ENCODE peak calls at places on chromosomes 7 and 10, in eight cellular contexts. M, C, Q, D, W, R, N and P are unnamed samples.

GRCh38 chr7:157339777-157340677 is 3.2 kb downstream of the DNAJB6 start:
- DNase-seq in M (peak; percentile 72), C (peak; percentile 67), Q (peak; percentile 30), D (peak; percentile 62), W (peak; percentile 60), R (no peak), N (peak; percentile 81), P (peak; percentile 77)

GRCh38 chr7:2040893-2041270 is 191.9 kb downstream of the MAD1L1 start:
- DNase-seq in M (no peak), C (peak; percentile 15), Q (no peak), D (no peak), W (no peak), R (peak; percentile 54), N (no peak), P (peak; percentile 39)

GRCh38 chr10:97633921-97634320 is 621 bp upstream of the MORN4 start:
- DNase-seq in M (no peak), C (no peak), Q (no peak), D (no peak), W (no peak), R (no peak), N (peak; percentile 15), P (no peak)

GRCh38 chr7:7565746-7566650 is 686 bp upstream of the MIOS start:
- DNase-seq in M (no peak), C (peak; percentile 55), Q (peak; percentile 68), D (peak; percentile 42), W (no peak), R (peak; percentile 71), N (no peak), P (no peak)

GRCh38 chr10:100020161-100020882 is 10.6 kb upstream of the DNMBP start:
- DNase-seq in M (no peak), C (no peak), Q (no peak), D (no peak), W (no peak), R (no peak), N (no peak), P (no peak)

GRCh38 chr10:43056568-43057011 is 20.3 kb upstream of the RET start:
- DNase-seq in M (no peak), C (peak; percentile 23), Q (no peak), D (no peak), W (no peak), R (peak; percentile 48), N (no peak), P (peak; percentile 34)

GRCh38 chr7:30743371-30744074 is 8.4 kb upstream of the INMT start:
- DNase-seq in M (peak; percentile 18), C (no peak), Q (no peak), D (no peak), W (peak; percentile 50), R (no peak), N (peak; percentile 77), P (no peak)

GRCh38 chr10:14146005-14146404 is 184.7 kb downstream of the FRMD4A start:
- DNase-seq in M (peak; percentile 26), C (no peak), Q (no peak), D (no peak), W (no peak), R (no peak), N (peak; percentile 56), P (no peak)

GRCh38 chr7:129163875-129164544 is 19.5 kb downstream of the TSPAN33 start:
- DNase-seq in M (peak; percentile 41), C (no peak), Q (no peak), D (no peak), W (no peak), R (no peak), N (peak; percentile 80), P (no peak)

GRCh38 chr10:22583683-22584082 is 130.7 kb downstream of the PIP4K2A start:
- DNase-seq in M (no peak), C (no peak), Q (no peak), D (no peak), W (no peak), R (no peak), N (no peak), P (no peak)

GRCh38 chr7:95863-96260 is 96.5 kb upstream of the FAM20C start:
- DNase-seq in M (no peak), C (no peak), Q (no peak), D (no peak), W (no peak), R (no peak), N (no peak), P (no peak)

GRCh38 chr7:103592844-103593243 is 146.8 kb upstream of the SLC26A5 start:
- DNase-seq in M (no peak), C (no peak), Q (no peak), D (no peak), W (no peak), R (no peak), N (no peak), P (no peak)

GRCh38 chr10:29976134-29976533 is 83.3 kb downstream of the JCAD start:
- DNase-seq in M (no peak), C (no peak), Q (no peak), D (no peak), W (no peak), R (no peak), N (no peak), P (no peak)

DNA sequence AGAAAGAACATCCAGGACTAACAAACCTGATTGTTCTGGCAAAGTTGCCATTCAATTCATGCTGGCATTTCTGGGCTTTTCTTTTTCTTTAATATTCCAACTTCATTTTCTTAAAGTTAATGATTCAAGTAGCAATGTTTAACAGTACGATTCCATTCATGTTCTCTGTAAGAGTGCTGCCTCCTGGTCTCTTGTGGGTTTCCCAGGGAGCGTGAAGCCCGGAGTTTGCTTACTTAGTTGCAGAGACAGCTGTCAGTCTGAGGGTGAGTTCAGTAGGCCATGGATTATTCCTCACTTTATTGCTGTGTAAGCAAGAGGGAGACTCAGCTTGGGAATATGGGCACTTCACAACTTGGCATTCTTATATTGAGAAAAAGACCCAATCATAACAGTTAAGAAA is 142.2 kb downstream of the TWIST1 start:
- DNase-seq in M (no peak), C (no peak), Q (no peak), D (no peak), W (no peak), R (no peak), N (no peak), P (no peak)
- H3K27ac ChIP-seq in M (no peak overlapping the region), C (no peak overlapping the region), Q (no peak overlapping the region), D (no peak overlapping the region), W (no peak overlapping the region), R (no peak overlapping the region), N (no peak overlapping the region), P (no peak overlapping the region)

GRCh38 chr7:82183633-82184032 is 259.9 kb downstream of the CACNA2D1 start:
- DNase-seq in M (peak; percentile 79), C (no peak), Q (no peak), D (no peak), W (no peak), R (no peak), N (peak; percentile 73), P (no peak)
- H3K27ac ChIP-seq in M (peak overlapping the region; percentile 27), C (no peak overlapping the region), Q (no peak overlapping the region), D (no peak overlapping the region), W (no peak overlapping the region), R (no peak overlapping the region), N (no peak overlapping the region), P (no peak overlapping the region)

GRCh38 chr10:110137142-110137545 is 70.3 kb upstream of the MXI1 start:
- DNase-seq in M (peak; percentile 67), C (no peak), Q (no peak), D (no peak), W (no peak), R (no peak), N (peak; percentile 88), P (no peak)
- H3K27ac ChIP-seq in M (no peak overlapping the region), C (peak overlapping the region; percentile 7), Q (no peak overlapping the region), D (no peak overlapping the region), W (peak overlapping the region; percentile 61), R (no peak overlapping the region), N (no peak overlapping the region), P (peak overlapping the region; percentile 52)

DNA sequence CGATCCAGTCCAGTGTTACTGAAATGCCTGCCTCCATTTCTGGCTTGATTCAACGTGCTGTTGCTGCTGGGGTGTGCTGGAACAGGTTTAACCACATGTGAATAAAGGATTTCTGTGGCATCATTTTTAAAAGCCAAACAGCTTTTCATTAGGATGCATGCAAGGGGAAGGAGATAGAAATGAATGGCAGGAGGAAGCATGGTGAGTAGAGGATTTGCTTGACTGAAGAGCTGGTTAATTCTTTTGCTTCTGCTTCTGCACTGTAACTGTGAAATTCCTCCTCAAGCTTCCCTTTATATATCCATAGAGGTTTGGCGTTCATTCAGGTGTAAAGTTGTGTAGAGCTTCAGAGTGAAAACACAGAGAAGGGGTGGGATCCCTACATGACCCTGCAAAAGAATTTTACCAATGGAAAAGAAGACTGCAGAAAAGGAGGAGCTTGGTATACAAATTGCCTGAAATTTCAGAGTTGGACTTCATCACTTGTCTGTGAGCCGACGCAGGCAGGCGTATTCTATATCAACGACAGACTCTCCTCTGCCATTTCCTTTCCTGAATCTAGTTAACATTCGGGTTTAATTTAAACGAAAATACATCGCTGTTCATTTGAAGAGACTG is at the start of gene SOSTDC1:
- DNase-seq in M (no peak), C (no peak), Q (no peak), D (no peak), W (no peak), R (no peak), N (no peak), P (no peak)
- H3K27ac ChIP-seq in M (no peak within 1 kb of the TSS), C (no peak within 1 kb of the TSS), Q (no peak within 1 kb of the TSS), D (peak within 1 kb of the TSS; percentile 72), W (no peak within 1 kb of the TSS), R (peak within 1 kb of the TSS; percentile 35), N (peak within 1 kb of the TSS; percentile 85), P (peak within 1 kb of the TSS; percentile 24)

DNA sequence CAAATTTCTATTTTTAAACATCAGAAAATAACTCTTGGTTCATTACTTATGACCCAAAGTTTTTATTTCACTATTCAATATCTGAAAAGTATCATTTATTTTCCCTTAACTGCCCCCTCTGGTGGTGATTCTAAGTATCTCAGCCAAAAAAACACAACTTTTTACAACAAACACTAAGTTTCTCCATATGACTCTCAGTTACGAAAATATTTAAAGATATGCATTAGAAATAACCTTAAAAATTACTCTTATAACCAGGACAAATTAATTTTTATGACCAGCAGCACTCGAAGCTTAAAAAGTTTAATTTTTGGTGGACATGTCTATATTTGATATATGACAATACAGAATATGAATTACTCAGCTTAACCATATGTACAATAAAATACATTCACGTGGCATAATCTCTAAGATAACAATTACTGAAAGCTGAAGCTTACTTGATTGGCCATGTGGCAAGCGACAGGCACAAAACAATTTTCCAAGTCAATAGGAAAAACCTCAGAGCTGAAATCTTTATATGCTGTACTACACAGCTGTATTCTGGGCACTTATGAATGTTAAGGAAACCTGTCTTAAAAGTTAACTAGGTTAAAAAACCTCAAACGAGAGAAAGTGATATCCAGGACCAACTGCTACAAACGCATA is 2.3 kb downstream of the HNRNPA2B1 start:
- DNase-seq in M (no peak), C (no peak), Q (no peak), D (no peak), W (no peak), R (no peak), N (no peak), P (no peak)
- H3K27ac ChIP-seq in M (peak overlapping the region; percentile 6), C (peak overlapping the region; percentile 99), Q (no peak overlapping the region), D (no peak overlapping the region), W (peak overlapping the region; percentile 98), R (peak overlapping the region; percentile 99), N (peak overlapping the region; percentile 99), P (peak overlapping the region; percentile 99)